ENCODE peak calls at places on chromosomes 12 and 14, in seven cellular contexts. One of them, this sample, is unnamed.

GRCh38 chr14:38877744-38878388 is 225.2 kb downstream of the SEC23A start:
- DNase-seq in activated CD4-positive, alpha-beta T cell treated with anti-CD3 and anti-CD28 coated beads for 48 hours: no peak
- DNase-seq in upper lobe of left lung: no peak
- DNase-seq in NCI-H446: no peak
- DNase-seq in stimulated activated CD4-positive, alpha-beta T cell treated with anti-CD3 and anti-CD28 coated beads, TNF-alpha, amount 100 ng/mL, for 1 hour: no peak
- DNase-seq in central memory CD4-positive, alpha-beta T cell: no peak
- DNase-seq in AG09319: no peak
- DNase-seq in this sample: no peak

GRCh38 chr12:38390968-38391367 is 74.4 kb downstream of the ALG10B start:
- DNase-seq in upper lobe of left lung: no peak
- DNase-seq in stimulated activated CD4-positive, alpha-beta T cell treated with anti-CD3 and anti-CD28 coated beads, TNF-alpha, amount 100 ng/mL, for 1 hour: no peak
- DNase-seq in central memory CD4-positive, alpha-beta T cell: no peak
- DNase-seq in AG09319: no peak
- DNase-seq in NCI-H446: no peak
- DNase-seq in activated CD4-positive, alpha-beta T cell treated with anti-CD3 and anti-CD28 coated beads for 48 hours: no peak
- DNase-seq in this sample: no peak

GRCh38 chr12:105464426-105464825 is 133.9 kb downstream of the C12orf75 start:
- DNase-seq in stimulated activated CD4-positive, alpha-beta T cell treated with anti-CD3 and anti-CD28 coated beads, TNF-alpha, amount 100 ng/mL, for 1 hour: no peak
- DNase-seq in activated CD4-positive, alpha-beta T cell treated with anti-CD3 and anti-CD28 coated beads for 48 hours: no peak
- DNase-seq in NCI-H446: peak
- DNase-seq in upper lobe of left lung: no peak
- DNase-seq in AG09319: no peak
- DNase-seq in central memory CD4-positive, alpha-beta T cell: no peak
- DNase-seq in this sample: no peak

GRCh38 chr12:32826807-32827412 is 69.7 kb downstream of the PKP2 start:
- DNase-seq in upper lobe of left lung: no peak
- DNase-seq in AG09319: no peak
- DNase-seq in stimulated activated CD4-positive, alpha-beta T cell treated with anti-CD3 and anti-CD28 coated beads, TNF-alpha, amount 100 ng/mL, for 1 hour: no peak
- DNase-seq in central memory CD4-positive, alpha-beta T cell: no peak
- DNase-seq in NCI-H446: no peak
- DNase-seq in activated CD4-positive, alpha-beta T cell treated with anti-CD3 and anti-CD28 coated beads for 48 hours: no peak
- DNase-seq in this sample: no peak

GRCh38 chr12:109165599-109165998 is 49.2 kb downstream of the ACACB start:
- DNase-seq in AG09319: no peak
- DNase-seq in NCI-H446: no peak
- DNase-seq in upper lobe of left lung: no peak
- DNase-seq in activated CD4-positive, alpha-beta T cell treated with anti-CD3 and anti-CD28 coated beads for 48 hours: no peak
- DNase-seq in stimulated activated CD4-positive, alpha-beta T cell treated with anti-CD3 and anti-CD28 coated beads, TNF-alpha, amount 100 ng/mL, for 1 hour: no peak
- DNase-seq in central memory CD4-positive, alpha-beta T cell: no peak
- DNase-seq in this sample: no peak

GRCh38 chr12:53482626-53483165 is 16.6 kb downstream of the MAP3K12 start:
- DNase-seq in upper lobe of left lung: no peak
- DNase-seq in central memory CD4-positive, alpha-beta T cell: no peak
- DNase-seq in activated CD4-positive, alpha-beta T cell treated with anti-CD3 and anti-CD28 coated beads for 48 hours: no peak
- DNase-seq in NCI-H446: no peak
- DNase-seq in AG09319: no peak
- DNase-seq in stimulated activated CD4-positive, alpha-beta T cell treated with anti-CD3 and anti-CD28 coated beads, TNF-alpha, amount 100 ng/mL, for 1 hour: no peak
- DNase-seq in this sample: no peak

GRCh38 chr12:71846322-71846940 is 6.9 kb downstream of the TBC1D15 start:
- DNase-seq in upper lobe of left lung: no peak
- DNase-seq in stimulated activated CD4-positive, alpha-beta T cell treated with anti-CD3 and anti-CD28 coated beads, TNF-alpha, amount 100 ng/mL, for 1 hour: no peak
- DNase-seq in activated CD4-positive, alpha-beta T cell treated with anti-CD3 and anti-CD28 coated beads for 48 hours: no peak
- DNase-seq in central memory CD4-positive, alpha-beta T cell: peak
- DNase-seq in AG09319: no peak
- DNase-seq in NCI-H446: peak
- DNase-seq in this sample: peak

GRCh38 chr14:88553886-88554457 is 835 bp downstream of the PTPN21 start:
- DNase-seq in upper lobe of left lung: no peak
- DNase-seq in NCI-H446: no peak
- DNase-seq in activated CD4-positive, alpha-beta T cell treated with anti-CD3 and anti-CD28 coated beads for 48 hours: no peak
- DNase-seq in stimulated activated CD4-positive, alpha-beta T cell treated with anti-CD3 and anti-CD28 coated beads, TNF-alpha, amount 100 ng/mL, for 1 hour: no peak
- DNase-seq in AG09319: no peak
- DNase-seq in central memory CD4-positive, alpha-beta T cell: no peak
- DNase-seq in this sample: no peak

GRCh38 chr12:32561931-32562341 is 117.2 kb upstream of the DNM1L start:
- DNase-seq in upper lobe of left lung: no peak
- DNase-seq in central memory CD4-positive, alpha-beta T cell: no peak
- DNase-seq in NCI-H446: no peak
- DNase-seq in activated CD4-positive, alpha-beta T cell treated with anti-CD3 and anti-CD28 coated beads for 48 hours: no peak
- DNase-seq in AG09319: peak
- DNase-seq in stimulated activated CD4-positive, alpha-beta T cell treated with anti-CD3 and anti-CD28 coated beads, TNF-alpha, amount 100 ng/mL, for 1 hour: no peak
- DNase-seq in this sample: no peak

GRCh38 chr12:60191676-60192359 is 596.0 kb downstream of the SLC16A7 start:
- DNase-seq in stimulated activated CD4-positive, alpha-beta T cell treated with anti-CD3 and anti-CD28 coated beads, TNF-alpha, amount 100 ng/mL, for 1 hour: no peak
- DNase-seq in central memory CD4-positive, alpha-beta T cell: no peak
- DNase-seq in AG09319: no peak
- DNase-seq in NCI-H446: no peak
- DNase-seq in activated CD4-positive, alpha-beta T cell treated with anti-CD3 and anti-CD28 coated beads for 48 hours: no peak
- DNase-seq in upper lobe of left lung: no peak
- DNase-seq in this sample: no peak

GRCh38 chr12:2683283-2684025 is 111.3 kb upstream of the FKBP4 start:
- DNase-seq in stimulated activated CD4-positive, alpha-beta T cell treated with anti-CD3 and anti-CD28 coated beads, TNF-alpha, amount 100 ng/mL, for 1 hour: no peak
- DNase-seq in NCI-H446: no peak
- DNase-seq in upper lobe of left lung: no peak
- DNase-seq in AG09319: no peak
- DNase-seq in activated CD4-positive, alpha-beta T cell treated with anti-CD3 and anti-CD28 coated beads for 48 hours: no peak
- DNase-seq in central memory CD4-positive, alpha-beta T cell: no peak
- DNase-seq in this sample: no peak

GRCh38 chr14:24889843-24890242 is 160.1 kb downstream of the STXBP6 start:
- DNase-seq in central memory CD4-positive, alpha-beta T cell: no peak
- DNase-seq in NCI-H446: no peak
- DNase-seq in activated CD4-positive, alpha-beta T cell treated with anti-CD3 and anti-CD28 coated beads for 48 hours: no peak
- DNase-seq in stimulated activated CD4-positive, alpha-beta T cell treated with anti-CD3 and anti-CD28 coated beads, TNF-alpha, amount 100 ng/mL, for 1 hour: no peak
- DNase-seq in AG09319: no peak
- DNase-seq in upper lobe of left lung: no peak
- DNase-seq in this sample: no peak

GRCh38 chr12:50984899-50985298 is 32.6 kb downstream of the HIGD1C start:
- DNase-seq in NCI-H446: no peak
- DNase-seq in central memory CD4-positive, alpha-beta T cell: no peak
- DNase-seq in activated CD4-positive, alpha-beta T cell treated with anti-CD3 and anti-CD28 coated beads for 48 hours: no peak
- DNase-seq in stimulated activated CD4-positive, alpha-beta T cell treated with anti-CD3 and anti-CD28 coated beads, TNF-alpha, amount 100 ng/mL, for 1 hour: no peak
- DNase-seq in AG09319: no peak
- DNase-seq in upper lobe of left lung: no peak
- DNase-seq in this sample: no peak

GRCh38 chr12:120249266-120249874 is 16.2 kb downstream of the PXN start:
- DNase-seq in AG09319: no peak
- DNase-seq in upper lobe of left lung: peak
- DNase-seq in stimulated activated CD4-positive, alpha-beta T cell treated with anti-CD3 and anti-CD28 coated beads, TNF-alpha, amount 100 ng/mL, for 1 hour: no peak
- DNase-seq in central memory CD4-positive, alpha-beta T cell: no peak
- DNase-seq in activated CD4-positive, alpha-beta T cell treated with anti-CD3 and anti-CD28 coated beads for 48 hours: no peak
- DNase-seq in NCI-H446: no peak
- DNase-seq in this sample: no peak

GRCh38 chr14:20612403-20612802 is 21.2 kb upstream of the RNASE12 start:
- DNase-seq in AG09319: no peak
- DNase-seq in upper lobe of left lung: no peak
- DNase-seq in central memory CD4-positive, alpha-beta T cell: no peak
- DNase-seq in activated CD4-positive, alpha-beta T cell treated with anti-CD3 and anti-CD28 coated beads for 48 hours: no peak
- DNase-seq in NCI-H446: no peak
- DNase-seq in stimulated activated CD4-positive, alpha-beta T cell treated with anti-CD3 and anti-CD28 coated beads, TNF-alpha, amount 100 ng/mL, for 1 hour: no peak
- DNase-seq in this sample: no peak

GRCh38 chr14:77642407-77642806 is 26.0 kb upstream of the SPTLC2 start:
- DNase-seq in central memory CD4-positive, alpha-beta T cell: no peak
- DNase-seq in NCI-H446: no peak
- DNase-seq in AG09319: no peak
- DNase-seq in stimulated activated CD4-positive, alpha-beta T cell treated with anti-CD3 and anti-CD28 coated beads, TNF-alpha, amount 100 ng/mL, for 1 hour: no peak
- DNase-seq in activated CD4-positive, alpha-beta T cell treated with anti-CD3 and anti-CD28 coated beads for 48 hours: no peak
- DNase-seq in upper lobe of left lung: no peak
- DNase-seq in this sample: no peak

GRCh38 chr14:50064993-50065392 is 51.4 kb downstream of the VCPKMT start:
- DNase-seq in activated CD4-positive, alpha-beta T cell treated with anti-CD3 and anti-CD28 coated beads for 48 hours: peak
- DNase-seq in upper lobe of left lung: peak
- DNase-seq in AG09319: no peak
- DNase-seq in NCI-H446: no peak
- DNase-seq in central memory CD4-positive, alpha-beta T cell: peak
- DNase-seq in stimulated activated CD4-positive, alpha-beta T cell treated with anti-CD3 and anti-CD28 coated beads, TNF-alpha, amount 100 ng/mL, for 1 hour: no peak
- DNase-seq in this sample: no peak

GRCh38 chr12:43805149-43805856 is 814 bp downstream of the TWF1 start:
- DNase-seq in upper lobe of left lung: no peak
- DNase-seq in AG09319: no peak
- DNase-seq in NCI-H446: no peak
- DNase-seq in central memory CD4-positive, alpha-beta T cell: peak
- DNase-seq in stimulated activated CD4-positive, alpha-beta T cell treated with anti-CD3 and anti-CD28 coated beads, TNF-alpha, amount 100 ng/mL, for 1 hour: no peak
- DNase-seq in activated CD4-positive, alpha-beta T cell treated with anti-CD3 and anti-CD28 coated beads for 48 hours: no peak
- DNase-seq in this sample: no peak

GRCh38 chr14:89618309-89618708 is 201.3 kb upstream of the FOXN3 start:
- DNase-seq in upper lobe of left lung: no peak
- DNase-seq in stimulated activated CD4-positive, alpha-beta T cell treated with anti-CD3 and anti-CD28 coated beads, TNF-alpha, amount 100 ng/mL, for 1 hour: no peak
- DNase-seq in NCI-H446: no peak
- DNase-seq in central memory CD4-positive, alpha-beta T cell: peak
- DNase-seq in AG09319: no peak
- DNase-seq in activated CD4-positive, alpha-beta T cell treated with anti-CD3 and anti-CD28 coated beads for 48 hours: no peak
- DNase-seq in this sample: no peak

GRCh38 chr14:102408729-102409128 is 46.0 kb downstream of the TECPR2 start:
- DNase-seq in central memory CD4-positive, alpha-beta T cell: no peak
- DNase-seq in stimulated activated CD4-positive, alpha-beta T cell treated with anti-CD3 and anti-CD28 coated beads, TNF-alpha, amount 100 ng/mL, for 1 hour: no peak
- DNase-seq in upper lobe of left lung: no peak
- DNase-seq in activated CD4-positive, alpha-beta T cell treated with anti-CD3 and anti-CD28 coated beads for 48 hours: no peak
- DNase-seq in AG09319: no peak
- DNase-seq in NCI-H446: no peak
- DNase-seq in this sample: no peak

GRCh38 chr12:52439420-52439819 is 5.2 kb upstream of the KRT75 start:
- DNase-seq in stimulated activated CD4-positive, alpha-beta T cell treated with anti-CD3 and anti-CD28 coated beads, TNF-alpha, amount 100 ng/mL, for 1 hour: no peak
- DNase-seq in AG09319: no peak
- DNase-seq in upper lobe of left lung: no peak
- DNase-seq in NCI-H446: no peak
- DNase-seq in activated CD4-positive, alpha-beta T cell treated with anti-CD3 and anti-CD28 coated beads for 48 hours: no peak
- DNase-seq in central memory CD4-positive, alpha-beta T cell: no peak
- DNase-seq in this sample: no peak

GRCh38 chr12:11067514-11067913 is 5.4 kb upstream of the TAS2R46 start:
- DNase-seq in AG09319: peak
- DNase-seq in upper lobe of left lung: no peak
- DNase-seq in activated CD4-positive, alpha-beta T cell treated with anti-CD3 and anti-CD28 coated beads for 48 hours: no peak
- DNase-seq in stimulated activated CD4-positive, alpha-beta T cell treated with anti-CD3 and anti-CD28 coated beads, TNF-alpha, amount 100 ng/mL, for 1 hour: no peak
- DNase-seq in NCI-H446: peak
- DNase-seq in central memory CD4-positive, alpha-beta T cell: no peak
- DNase-seq in this sample: no peak

GRCh38 chr14:105528859-105529505 is 2.6 kb downstream of the TMEM121 start:
- DNase-seq in activated CD4-positive, alpha-beta T cell treated with anti-CD3 and anti-CD28 coated beads for 48 hours: peak
- DNase-seq in central memory CD4-positive, alpha-beta T cell: no peak
- DNase-seq in upper lobe of left lung: no peak
- DNase-seq in stimulated activated CD4-positive, alpha-beta T cell treated with anti-CD3 and anti-CD28 coated beads, TNF-alpha, amount 100 ng/mL, for 1 hour: no peak
- DNase-seq in NCI-H446: no peak
- DNase-seq in AG09319: no peak
- DNase-seq in this sample: no peak

GRCh38 chr12:51922762-51923505 is 15.6 kb downstream of the ACVRL1 start:
- DNase-seq in stimulated activated CD4-positive, alpha-beta T cell treated with anti-CD3 and anti-CD28 coated beads, TNF-alpha, amount 100 ng/mL, for 1 hour: no peak
- DNase-seq in central memory CD4-positive, alpha-beta T cell: no peak
- DNase-seq in AG09319: peak
- DNase-seq in NCI-H446: no peak
- DNase-seq in activated CD4-positive, alpha-beta T cell treated with anti-CD3 and anti-CD28 coated beads for 48 hours: no peak
- DNase-seq in upper lobe of left lung: peak
- DNase-seq in this sample: no peak

GRCh38 chr12:105480162-105480561 is 149.7 kb downstream of the C12orf75 start:
- DNase-seq in central memory CD4-positive, alpha-beta T cell: no peak
- DNase-seq in activated CD4-positive, alpha-beta T cell treated with anti-CD3 and anti-CD28 coated beads for 48 hours: no peak
- DNase-seq in AG09319: no peak
- DNase-seq in NCI-H446: no peak
- DNase-seq in stimulated activated CD4-positive, alpha-beta T cell treated with anti-CD3 and anti-CD28 coated beads, TNF-alpha, amount 100 ng/mL, for 1 hour: no peak
- DNase-seq in upper lobe of left lung: no peak
- DNase-seq in this sample: no peak

GRCh38 chr14:105019861-105020814 is 745 bp downstream of the CDCA4 start:
- DNase-seq in AG09319: no peak
- DNase-seq in central memory CD4-positive, alpha-beta T cell: peak
- DNase-seq in stimulated activated CD4-positive, alpha-beta T cell treated with anti-CD3 and anti-CD28 coated beads, TNF-alpha, amount 100 ng/mL, for 1 hour: peak
- DNase-seq in activated CD4-positive, alpha-beta T cell treated with anti-CD3 and anti-CD28 coated beads for 48 hours: peak
- DNase-seq in NCI-H446: no peak
- DNase-seq in upper lobe of left lung: peak
- DNase-seq in this sample: peak

GRCh38 chr12:48024735-48025134 is 20.5 kb upstream of the COL2A1 start:
- DNase-seq in NCI-H446: no peak
- DNase-seq in activated CD4-positive, alpha-beta T cell treated with anti-CD3 and anti-CD28 coated beads for 48 hours: no peak
- DNase-seq in stimulated activated CD4-positive, alpha-beta T cell treated with anti-CD3 and anti-CD28 coated beads, TNF-alpha, amount 100 ng/mL, for 1 hour: no peak
- DNase-seq in central memory CD4-positive, alpha-beta T cell: no peak
- DNase-seq in AG09319: no peak
- DNase-seq in upper lobe of left lung: no peak
- DNase-seq in this sample: no peak

GRCh38 chr14:70000601-70001000 is 121.4 kb downstream of the SMOC1 start:
- DNase-seq in stimulated activated CD4-positive, alpha-beta T cell treated with anti-CD3 and anti-CD28 coated beads, TNF-alpha, amount 100 ng/mL, for 1 hour: no peak
- DNase-seq in central memory CD4-positive, alpha-beta T cell: no peak
- DNase-seq in upper lobe of left lung: no peak
- DNase-seq in NCI-H446: no peak
- DNase-seq in activated CD4-positive, alpha-beta T cell treated with anti-CD3 and anti-CD28 coated beads for 48 hours: no peak
- DNase-seq in AG09319: no peak
- DNase-seq in this sample: no peak

GRCh38 chr14:34966413-34966812 is 16.4 kb upstream of the SRP54 start:
- DNase-seq in stimulated activated CD4-positive, alpha-beta T cell treated with anti-CD3 and anti-CD28 coated beads, TNF-alpha, amount 100 ng/mL, for 1 hour: no peak
- DNase-seq in central memory CD4-positive, alpha-beta T cell: no peak
- DNase-seq in NCI-H446: no peak
- DNase-seq in AG09319: no peak
- DNase-seq in upper lobe of left lung: no peak
- DNase-seq in activated CD4-positive, alpha-beta T cell treated with anti-CD3 and anti-CD28 coated beads for 48 hours: peak
- DNase-seq in this sample: no peak

GRCh38 chr12:109934026-109934425 is 34.0 kb downstream of the TCHP start:
- DNase-seq in upper lobe of left lung: no peak
- DNase-seq in activated CD4-positive, alpha-beta T cell treated with anti-CD3 and anti-CD28 coated beads for 48 hours: peak
- DNase-seq in NCI-H446: no peak
- DNase-seq in stimulated activated CD4-positive, alpha-beta T cell treated with anti-CD3 and anti-CD28 coated beads, TNF-alpha, amount 100 ng/mL, for 1 hour: no peak
- DNase-seq in AG09319: no peak
- DNase-seq in central memory CD4-positive, alpha-beta T cell: no peak
- DNase-seq in this sample: no peak

GRCh38 chr14:91163316-91163715 is 49.4 kb downstream of the DGLUCY start:
- DNase-seq in stimulated activated CD4-positive, alpha-beta T cell treated with anti-CD3 and anti-CD28 coated beads, TNF-alpha, amount 100 ng/mL, for 1 hour: no peak
- DNase-seq in AG09319: no peak
- DNase-seq in activated CD4-positive, alpha-beta T cell treated with anti-CD3 and anti-CD28 coated beads for 48 hours: no peak
- DNase-seq in central memory CD4-positive, alpha-beta T cell: no peak
- DNase-seq in NCI-H446: peak
- DNase-seq in upper lobe of left lung: no peak
- DNase-seq in this sample: no peak

GRCh38 chr14:89276424-89276975 is 140.5 kb downstream of the FOXN3 start:
- DNase-seq in AG09319: no peak
- DNase-seq in central memory CD4-positive, alpha-beta T cell: no peak
- DNase-seq in activated CD4-positive, alpha-beta T cell treated with anti-CD3 and anti-CD28 coated beads for 48 hours: peak
- DNase-seq in upper lobe of left lung: peak
- DNase-seq in stimulated activated CD4-positive, alpha-beta T cell treated with anti-CD3 and anti-CD28 coated beads, TNF-alpha, amount 100 ng/mL, for 1 hour: no peak
- DNase-seq in NCI-H446: no peak
- DNase-seq in this sample: no peak

This sample was measured in NCI-H774.